ENCODE peak calls at places on chromosome 15, in five cellular contexts. E is A549; I is activated B cell treated with CpG ODN at 0.5 μM for 24 hours; D is stimulated activated CD4-positive, alpha-beta T cell treated with anti-CD3 and anti-CD28 coated beads, TNF-alpha, amount 100 ng/mL, for 4 hours; U is stimulated activated naive CD8-positive, alpha-beta T cell treated with anti-CD3 and anti-CD28 coated beads, Interleukin-15, Interleukin-2, amounts not matched to agents 100 U/mL and 50 U/mL, for 24 hours. W is an unnamed sample.

GRCh38 chr15:52567886-52568568 is 803 bp downstream of the ARPP19 start:
- DNase-seq in I (no peak), D (peak; percentile 23), U (peak; percentile 53), E (peak; percentile 63), W (peak; percentile 8)

GRCh38 chr15:40469776-40470390 is 901 bp upstream of the CHST14 start:
- DNase-seq in D (no peak), U (no peak), E (no peak), I (no peak), W (no peak)

GRCh38 chr15:91496754-91497691 is 356.5 kb upstream of the SLCO3A1 start:
- DNase-seq in U (no peak), D (no peak), I (no peak), E (no peak), W (no peak)

GRCh38 chr15:29324746-29325145 is 55.1 kb upstream of the NSMCE3 start:
- DNase-seq in D (no peak), E (no peak), I (no peak), U (no peak), W (no peak)

GRCh38 chr15:79017953-79018352 is 72.6 kb downstream of the RASGRF1 start:
- DNase-seq in D (no peak), E (no peak), I (no peak), U (no peak), W (no peak)

GRCh38 chr15:72037321-72037720 is 80.6 kb downstream of the MYO9A start:
- DNase-seq in U (no peak), I (no peak), E (no peak), D (no peak), W (peak; percentile 2)

GRCh38 chr15:90871716-90872480 is 3.5 kb downstream of the FURIN start:
- DNase-seq in I (no peak), U (peak; percentile 54), E (no peak), D (no peak), W (no peak)

GRCh38 chr15:67177750-67178149 is 76.7 kb downstream of the AAGAB start:
- DNase-seq in E (no peak), I (no peak), U (no peak), D (no peak), W (no peak)

W was measured in HCT116.